ENCODE peak calls at places on chromosomes 2 and 18, in six cellular contexts. H is germinal center; X is aorta; E is effector memory CD4-positive, alpha-beta T cell; M is GM10248; O is activated gamma-delta T cell treated with Interleukin-2 at 50 U/mL for 16 hours. G is an unnamed sample.

GRCh38 chr2:67268806-67269205 is 128.3 kb upstream of the ETAA1 start:
- DNase-seq in M (no peak), X (no peak), E (no peak), H (no peak), O (no peak), G (no peak)

GRCh38 chr18:70931942-70932814 is 643.3 kb downstream of the SOCS6 start:
- DNase-seq in M (peak), H (peak), E (no peak), X (no peak), O (no peak), G (no peak)

GRCh38 chr2:36294290-36294689 is 61.3 kb upstream of the CRIM1 start:
- DNase-seq in M (no peak), H (no peak), O (no peak), E (no peak), X (no peak), G (no peak)

GRCh38 chr18:78778651-78779050 is 201.0 kb upstream of the SALL3 start:
- DNase-seq in E (no peak), O (no peak), X (peak), M (no peak), H (no peak), G (no peak)

GRCh38 chr2:49367003-49367402 is 212.7 kb upstream of the FSHR start:
- DNase-seq in H (no peak), M (no peak), X (no peak), E (no peak), O (no peak), G (no peak)

GRCh38 chr18:56152547-56152946 is 485.8 kb downstream of the TXNL1 start:
- DNase-seq in H (no peak), O (no peak), X (no peak), M (no peak), E (no peak), G (no peak)

GRCh38 chr2:239666053-239666854 is 265.4 kb upstream of the HDAC4 start:
- DNase-seq in O (no peak), X (no peak), E (no peak), M (no peak), H (no peak), G (no peak)

GRCh38 chr2:135258193-135258592 is 206.1 kb downstream of the RAB3GAP1 start:
- DNase-seq in H (no peak), O (no peak), M (no peak), E (no peak), X (no peak), G (no peak)

GRCh38 chr2:64142817-64143153 is 1.4 kb downstream of the PELI1 start:
- DNase-seq in E (no peak), O (no peak), X (no peak), M (no peak), H (no peak), G (no peak)

GRCh38 chr18:9992300-9992987 is 78.6 kb downstream of the VAPA start:
- DNase-seq in O (no peak), M (no peak), X (no peak), H (no peak), E (no peak), G (no peak)

GRCh38 chr2:120344991-120345975 is 653 bp upstream of the INHBB start:
- DNase-seq in H (no peak), O (no peak), E (no peak), X (no peak), M (no peak), G (no peak)

GRCh38 chr2:10419553-10420257 is 28.4 kb downstream of the ODC1 start:
- DNase-seq in H (no peak), E (no peak), X (no peak), O (no peak), M (no peak), G (no peak)

GRCh38 chr2:18445412-18446320 is 114.8 kb downstream of the RDH14 start:
- DNase-seq in E (no peak), X (no peak), H (no peak), O (no peak), M (no peak), G (no peak)

GRCh38 chr18:12256946-12257345 is 2.8 kb downstream of the CIDEA start:
- DNase-seq in O (no peak), H (no peak), M (no peak), E (no peak), X (no peak), G (no peak)

G was measured in immature natural killer cell.